ENCODE peak calls at places on chromosomes 4 and X, in eight cellular contexts. N, S, F, I, G, Y, K and Q are unnamed samples.
A peak's percentile ranks its signal among the peaks of the same experiment; 100 is the strongest.

GRCh38 chr4:169115897-169116254 is 105.8 kb upstream of the CBR4 start:
- DNase-seq in I (peak; percentile 67), K (no peak), S (no peak), F (no peak), G (no peak), Y (peak; percentile 98), N (peak; percentile 82), Q (no peak)

GRCh38 chr4:3780347-3781171 is 14.4 kb downstream of the ADRA2C start:
- DNase-seq in Y (no peak), S (no peak), I (no peak), F (no peak), K (no peak), N (no peak), G (no peak), Q (no peak)

GRCh38 chrX:110172215-110172614 is 145.7 kb downstream of the AMMECR1 start:
- DNase-seq in K (no peak), G (peak; percentile 32), F (no peak), S (no peak), I (no peak), Y (no peak), N (no peak), Q (no peak)

GRCh38 chrX:102517331-102517730 is 792 bp upstream of the TMSB15A start:
- DNase-seq in S (no peak), I (no peak), G (no peak), Y (peak; percentile 5), K (no peak), F (no peak), N (no peak), Q (no peak)

GRCh38 chr4:182384496-182385155 is 141.4 kb downstream of the TENM3 start:
- DNase-seq in K (no peak), N (no peak), G (no peak), F (no peak), S (no peak), Y (no peak), I (no peak), Q (no peak)

GRCh38 chr4:165383757-165384156 is 4.9 kb downstream of the CPE start:
- DNase-seq in F (no peak), Y (no peak), K (no peak), N (no peak), G (no peak), S (no peak), I (no peak), Q (no peak)

GRCh38 chr4:56786955-56787354 is 34.5 kb downstream of the SPINK2 start:
- DNase-seq in N (no peak), G (no peak), Y (peak; percentile 59), I (no peak), F (no peak), S (no peak), K (no peak), Q (no peak)

GRCh38 chr4:77308843-77309242 is 151.8 kb downstream of the CCNG2 start:
- DNase-seq in F (no peak), G (peak; percentile 50), N (no peak), K (no peak), Y (peak; percentile 46), S (no peak), I (no peak), Q (no peak)

GRCh38 chr4:145732001-145732400 is 52.1 kb downstream of the C4orf51 start:
- DNase-seq in Y (no peak), I (no peak), N (no peak), F (no peak), G (no peak), K (no peak), S (no peak), Q (no peak)

GRCh38 chr4:184293552-184293951 is 75.9 kb upstream of the ENPP6 start:
- DNase-seq in N (no peak), G (no peak), F (no peak), K (no peak), S (no peak), I (no peak), Y (peak; percentile 25), Q (no peak)

GRCh38 chr4:123547818-123548200 is 151.2 kb downstream of the SPRY1 start:
- DNase-seq in K (no peak), Y (no peak), F (no peak), I (no peak), S (no peak), N (no peak), G (no peak), Q (no peak)

GRCh38 chr4:42345962-42346544 is 51.2 kb upstream of the SHISA3 start:
- DNase-seq in F (no peak), S (no peak), K (no peak), N (no peak), G (no peak), I (no peak), Y (no peak), Q (no peak)

GRCh38 chr4:77695769-77696168 is 90.1 kb downstream of the CXCL13 start:
- DNase-seq in Y (peak; percentile 96), I (peak; percentile 53), S (no peak), F (no peak), G (no peak), K (no peak), N (no peak), Q (no peak)

GRCh38 chr4:108049406-108049805 is 59.7 kb downstream of the HADH start:
- DNase-seq in I (no peak), S (no peak), N (no peak), Y (no peak), G (no peak), K (no peak), F (no peak), Q (no peak)

GRCh38 chrX:30230395-30230794 is at the start of gene MAGEB3:
- DNase-seq in Y (no peak), N (no peak), I (no peak), F (no peak), G (no peak), K (no peak), S (no peak), Q (no peak)

GRCh38 chrX:100720301-100720700 is 11.6 kb downstream of the SYTL4 start:
- DNase-seq in K (no peak), I (no peak), Y (peak; percentile 18), S (no peak), F (no peak), N (no peak), G (no peak), Q (no peak)

GRCh38 chr4:183416878-183417277 is 27.6 kb upstream of the CDKN2AIP start:
- DNase-seq in I (no peak), G (no peak), S (no peak), Y (no peak), K (no peak), N (no peak), F (no peak), Q (no peak)

GRCh38 chrX:123803331-123803983 is 56.4 kb upstream of the XIAP start:
- DNase-seq in N (no peak), G (peak; percentile 39), Y (peak; percentile 77), S (no peak), I (peak; percentile 68), F (no peak), K (no peak), Q (no peak)

GRCh38 chr4:98508825-98509539 is 149.4 kb downstream of the TSPAN5 start:
- DNase-seq in N (no peak), G (no peak), F (no peak), S (no peak), I (no peak), K (no peak), Y (no peak), Q (no peak)

GRCh38 chr4:57151481-57151880 is 41.3 kb upstream of the IGFBP7 start:
- DNase-seq in Y (peak; percentile 54), S (no peak), N (no peak), I (no peak), F (no peak), K (no peak), G (no peak), Q (no peak)

GRCh38 chrX:10033360-10034007 is 66.3 kb downstream of the CLDN34 start:
- DNase-seq in S (no peak), I (no peak), G (no peak), Y (no peak), N (no peak), F (no peak), K (no peak), Q (no peak)

GRCh38 chr4:57462843-57463242 is 352.7 kb upstream of the IGFBP7 start:
- DNase-seq in N (no peak), K (no peak), F (no peak), G (no peak), I (no peak), Y (no peak), S (no peak), Q (no peak)

GRCh38 chrX:22059800-22060199 is 27.7 kb downstream of the PHEX start:
- DNase-seq in K (no peak), S (no peak), I (no peak), N (no peak), F (no peak), G (no peak), Y (no peak), Q (no peak)

GRCh38 chr4:140762202-140762601 is 6.0 kb upstream of the TBC1D9 start:
- DNase-seq in N (no peak), F (no peak), S (no peak), K (no peak), Y (no peak), I (no peak), G (no peak), Q (no peak)

GRCh38 chr4:40656221-40656863 is 26.7 kb upstream of the RBM47 start:
- DNase-seq in K (no peak), G (peak; percentile 84), I (no peak), F (no peak), N (no peak), Y (no peak), S (no peak), Q (no peak)

GRCh38 chr4:109334596-109335105 is 32.2 kb upstream of the COL25A1 start:
- DNase-seq in N (no peak), I (no peak), Y (no peak), S (no peak), K (no peak), F (no peak), G (no peak), Q (no peak)

GRCh38 chr4:55736605-55737183 is 82.9 kb upstream of the EXOC1L start:
- DNase-seq in G (peak; percentile 7), F (no peak), I (no peak), K (no peak), S (no peak), Y (peak; percentile 47), N (no peak), Q (no peak)

GRCh38 chrX:105297041-105297440 is 76.5 kb upstream of the TEX13A start:
- DNase-seq in Y (peak; percentile 25), I (no peak), S (no peak), G (no peak), F (no peak), K (no peak), N (no peak), Q (no peak)